ENCODE peak calls at places on chromosomes 7 and 10, in eight cellular contexts. One of them, this sample, is unnamed.

GRCh38 chr10:59971915-59972314 is 65.6 kb upstream of the CCDC6 start:
- DNase-seq in astrocyte of the cerebellum: peak
- DNase-seq in testis: peak
- DNase-seq in stomach: peak
- DNase-seq in RWPE1: no peak
- DNase-seq in GM10248: no peak
- DNase-seq in mammary epithelial cell: peak
- DNase-seq in prostate gland: peak
- DNase-seq in this sample: no peak

GRCh38 chr10:127579640-127580039 is 30.5 kb downstream of the NPS start:
- DNase-seq in testis: no peak
- DNase-seq in astrocyte of the cerebellum: no peak
- DNase-seq in stomach: no peak
- DNase-seq in GM10248: no peak
- DNase-seq in mammary epithelial cell: no peak
- DNase-seq in RWPE1: no peak
- DNase-seq in prostate gland: no peak
- DNase-seq in this sample: no peak

GRCh38 chr7:29077854-29078253 is 68.5 kb downstream of the CPVL start:
- DNase-seq in GM10248: no peak
- DNase-seq in prostate gland: no peak
- DNase-seq in mammary epithelial cell: no peak
- DNase-seq in testis: no peak
- DNase-seq in stomach: no peak
- DNase-seq in RWPE1: no peak
- DNase-seq in astrocyte of the cerebellum: no peak
- DNase-seq in this sample: no peak

GRCh38 chr7:100467638-100468373 is 3.7 kb upstream of the SPACDR start:
- DNase-seq in RWPE1: no peak
- DNase-seq in stomach: no peak
- DNase-seq in astrocyte of the cerebellum: no peak
- DNase-seq in testis: no peak
- DNase-seq in prostate gland: no peak
- DNase-seq in mammary epithelial cell: no peak
- DNase-seq in GM10248: no peak
- DNase-seq in this sample: no peak

GRCh38 chr10:47299989-47300931 is at the start of gene GDF10:
- DNase-seq in stomach: no peak
- DNase-seq in astrocyte of the cerebellum: no peak
- DNase-seq in RWPE1: no peak
- DNase-seq in prostate gland: no peak
- DNase-seq in mammary epithelial cell: no peak
- DNase-seq in GM10248: no peak
- DNase-seq in testis: no peak
- DNase-seq in this sample: no peak

GRCh38 chr7:309586-310228 is 19.7 kb downstream of the FOXL3 start:
- DNase-seq in prostate gland: no peak
- DNase-seq in testis: no peak
- DNase-seq in astrocyte of the cerebellum: no peak
- DNase-seq in RWPE1: no peak
- DNase-seq in stomach: no peak
- DNase-seq in mammary epithelial cell: no peak
- DNase-seq in GM10248: no peak
- DNase-seq in this sample: no peak

GRCh38 chr7:1732072-1732471 is 62.0 kb downstream of the ELFN1 start:
- DNase-seq in GM10248: no peak
- DNase-seq in RWPE1: no peak
- DNase-seq in stomach: no peak
- DNase-seq in prostate gland: no peak
- DNase-seq in testis: no peak
- DNase-seq in mammary epithelial cell: no peak
- DNase-seq in astrocyte of the cerebellum: no peak
- DNase-seq in this sample: no peak

GRCh38 chr7:74185636-74186035 is 11.5 kb downstream of the EIF4H start:
- DNase-seq in testis: no peak
- DNase-seq in GM10248: no peak
- DNase-seq in astrocyte of the cerebellum: no peak
- DNase-seq in prostate gland: no peak
- DNase-seq in RWPE1: no peak
- DNase-seq in stomach: no peak
- DNase-seq in mammary epithelial cell: no peak
- DNase-seq in this sample: no peak

GRCh38 chr10:49309691-49310371 is 10.9 kb downstream of the C10orf71 start:
- DNase-seq in RWPE1: no peak
- DNase-seq in stomach: no peak
- DNase-seq in prostate gland: no peak
- DNase-seq in mammary epithelial cell: no peak
- DNase-seq in astrocyte of the cerebellum: no peak
- DNase-seq in GM10248: peak
- DNase-seq in testis: no peak
- DNase-seq in this sample: no peak

GRCh38 chr7:106957766-106958165 is 86.7 kb upstream of the PRKAR2B start:
- DNase-seq in testis: no peak
- DNase-seq in mammary epithelial cell: peak
- DNase-seq in prostate gland: no peak
- DNase-seq in astrocyte of the cerebellum: no peak
- DNase-seq in GM10248: no peak
- DNase-seq in RWPE1: peak
- DNase-seq in stomach: no peak
- DNase-seq in this sample: no peak

GRCh38 chr7:134660961-134661376 is 14.3 kb downstream of the BPGM start:
- DNase-seq in stomach: no peak
- DNase-seq in mammary epithelial cell: peak
- DNase-seq in astrocyte of the cerebellum: peak
- DNase-seq in prostate gland: no peak
- DNase-seq in testis: no peak
- DNase-seq in RWPE1: no peak
- DNase-seq in GM10248: no peak
- DNase-seq in this sample: no peak

GRCh38 chr7:78794101-78794500 is 659.4 kb downstream of the MAGI2 start:
- DNase-seq in testis: no peak
- DNase-seq in prostate gland: no peak
- DNase-seq in GM10248: no peak
- DNase-seq in mammary epithelial cell: no peak
- DNase-seq in astrocyte of the cerebellum: no peak
- DNase-seq in RWPE1: no peak
- DNase-seq in stomach: no peak
- DNase-seq in this sample: no peak

GRCh38 chr7:73626814-73627213 is 2.5 kb upstream of the MLXIPL start:
- DNase-seq in testis: no peak
- DNase-seq in RWPE1: no peak
- DNase-seq in astrocyte of the cerebellum: no peak
- DNase-seq in stomach: no peak
- DNase-seq in prostate gland: no peak
- DNase-seq in mammary epithelial cell: peak
- DNase-seq in GM10248: no peak
- DNase-seq in this sample: no peak

GRCh38 chr7:151628846-151629604 is 109.3 kb upstream of the RHEB start:
- DNase-seq in GM10248: no peak
- DNase-seq in astrocyte of the cerebellum: no peak
- DNase-seq in prostate gland: no peak
- DNase-seq in stomach: no peak
- DNase-seq in RWPE1: no peak
- DNase-seq in testis: no peak
- DNase-seq in mammary epithelial cell: peak
- DNase-seq in this sample: no peak

GRCh38 chr10:28463676-28464395 is 69.1 kb upstream of the WAC start:
- DNase-seq in mammary epithelial cell: no peak
- DNase-seq in stomach: peak
- DNase-seq in astrocyte of the cerebellum: no peak
- DNase-seq in testis: no peak
- DNase-seq in prostate gland: peak
- DNase-seq in RWPE1: no peak
- DNase-seq in GM10248: no peak
- DNase-seq in this sample: no peak

GRCh38 chr7:82018226-82018625 is 248.4 kb upstream of the HGF start:
- DNase-seq in stomach: no peak
- DNase-seq in astrocyte of the cerebellum: no peak
- DNase-seq in prostate gland: no peak
- DNase-seq in testis: no peak
- DNase-seq in mammary epithelial cell: no peak
- DNase-seq in RWPE1: no peak
- DNase-seq in GM10248: no peak
- DNase-seq in this sample: no peak

GRCh38 chr10:47359101-47359500 is 10.9 kb downstream of the RBP3 start:
- DNase-seq in prostate gland: no peak
- DNase-seq in mammary epithelial cell: no peak
- DNase-seq in RWPE1: no peak
- DNase-seq in astrocyte of the cerebellum: no peak
- DNase-seq in stomach: no peak
- DNase-seq in testis: no peak
- DNase-seq in GM10248: no peak
- DNase-seq in this sample: no peak

GRCh38 chr7:155738652-155739537 is 73.4 kb downstream of the SHH start:
- DNase-seq in RWPE1: peak
- DNase-seq in mammary epithelial cell: peak
- DNase-seq in testis: peak
- DNase-seq in GM10248: peak
- DNase-seq in astrocyte of the cerebellum: peak
- DNase-seq in prostate gland: peak
- DNase-seq in stomach: peak
- DNase-seq in this sample: no peak

DNA sequence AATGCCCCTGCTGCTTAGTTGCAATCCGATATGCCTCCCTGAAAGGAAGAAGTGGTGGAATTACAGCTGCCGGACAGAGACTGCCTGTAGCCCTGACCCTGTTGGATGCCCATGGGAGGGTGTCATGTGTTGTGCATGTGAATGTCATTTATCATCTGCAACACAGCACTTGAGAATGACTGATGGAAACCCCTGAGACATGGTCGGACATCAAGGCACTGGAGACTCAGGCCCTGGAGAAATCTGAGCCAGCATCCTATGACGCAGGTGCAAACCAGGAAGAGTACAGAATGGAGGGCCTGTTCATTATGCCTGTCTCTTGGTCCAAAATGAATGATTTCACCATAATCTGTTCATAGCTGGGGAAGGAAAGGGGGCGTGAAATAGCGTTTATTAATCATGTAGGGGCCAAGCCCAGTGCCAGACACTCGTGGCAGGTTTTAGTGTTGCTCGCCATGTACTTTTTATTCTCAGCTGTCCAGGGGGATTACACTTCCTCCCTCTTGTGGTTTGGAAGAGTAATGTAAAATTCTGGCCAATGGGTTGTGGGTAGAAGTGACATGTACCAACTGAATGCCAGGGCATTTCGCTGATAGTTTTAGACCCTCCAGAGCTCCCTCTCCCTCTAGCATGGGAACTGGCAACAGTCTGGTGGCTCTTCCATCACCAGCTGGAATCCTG is 23.0 kb upstream of the LEP start:
- DNase-seq in testis: no peak
- DNase-seq in GM10248: no peak
- DNase-seq in RWPE1: no peak
- DNase-seq in mammary epithelial cell: no peak
- DNase-seq in astrocyte of the cerebellum: no peak
- DNase-seq in stomach: no peak
- DNase-seq in prostate gland: no peak
- DNase-seq in this sample: no peak
- TF ChIP-seq CTCF in testis: no peak
- TF ChIP-seq CTCF in GM10248: no peak
- TF ChIP-seq CTCF in RWPE1: no peak
- TF ChIP-seq CTCF in mammary epithelial cell: peak
- TF ChIP-seq CTCF in astrocyte of the cerebellum: peak
- TF ChIP-seq CTCF in stomach: no peak
- TF ChIP-seq CTCF in prostate gland: no peak
- TF ChIP-seq CTCF in this sample: peak

GRCh38 chr10:103512591-103513382 is 19.3 kb downstream of the NEURL1 start:
- DNase-seq in testis: peak
- DNase-seq in mammary epithelial cell: no peak
- DNase-seq in GM10248: peak
- DNase-seq in RWPE1: no peak
- DNase-seq in astrocyte of the cerebellum: no peak
- DNase-seq in stomach: peak
- DNase-seq in prostate gland: peak
- DNase-seq in this sample: no peak
- TF ChIP-seq CTCF in testis: no peak
- TF ChIP-seq CTCF in mammary epithelial cell: no peak
- TF ChIP-seq CTCF in GM10248: no peak
- TF ChIP-seq CTCF in RWPE1: no peak
- TF ChIP-seq CTCF in astrocyte of the cerebellum: no peak
- TF ChIP-seq CTCF in stomach: no peak
- TF ChIP-seq CTCF in prostate gland: no peak
- TF ChIP-seq CTCF in this sample: no peak

DNA sequence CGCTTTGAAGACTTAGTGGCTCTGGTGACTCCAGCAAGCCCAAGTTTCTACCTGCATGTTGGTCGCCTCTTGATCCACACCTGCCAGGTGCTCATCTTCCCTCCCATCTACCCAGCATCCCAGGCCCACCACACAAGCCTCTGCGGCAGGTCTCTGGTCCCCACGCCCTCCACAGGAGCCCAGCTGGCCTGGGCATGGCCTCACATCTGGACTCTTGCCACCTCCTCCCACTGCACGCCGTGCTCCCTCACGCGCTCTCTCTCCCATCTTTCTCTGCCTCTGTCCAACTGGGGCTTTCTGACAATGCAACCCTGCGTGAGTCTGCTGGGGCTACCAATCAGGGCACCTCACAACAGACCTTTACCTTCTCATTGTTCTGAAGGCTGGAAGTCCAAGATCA is 50.2 kb upstream of the FGFR2 start:
- DNase-seq in RWPE1: no peak
- DNase-seq in prostate gland: no peak
- DNase-seq in mammary epithelial cell: no peak
- DNase-seq in testis: no peak
- DNase-seq in stomach: no peak
- DNase-seq in GM10248: no peak
- DNase-seq in astrocyte of the cerebellum: no peak
- DNase-seq in this sample: no peak
- TF ChIP-seq CTCF in RWPE1: no peak
- TF ChIP-seq CTCF in prostate gland: no peak
- TF ChIP-seq CTCF in mammary epithelial cell: no peak
- TF ChIP-seq CTCF in testis: no peak
- TF ChIP-seq CTCF in stomach: no peak
- TF ChIP-seq CTCF in GM10248: no peak
- TF ChIP-seq CTCF in astrocyte of the cerebellum: no peak
- TF ChIP-seq CTCF in this sample: no peak

GRCh38 chr7:44347546-44348114 is 22.2 kb upstream of the CAMK2B start:
- DNase-seq in prostate gland: no peak
- DNase-seq in astrocyte of the cerebellum: no peak
- DNase-seq in testis: no peak
- DNase-seq in GM10248: no peak
- DNase-seq in RWPE1: no peak
- DNase-seq in stomach: no peak
- DNase-seq in mammary epithelial cell: no peak
- DNase-seq in this sample: no peak

GRCh38 chr7:44348300-44348699 is 22.9 kb upstream of the CAMK2B start:
- DNase-seq in mammary epithelial cell: no peak
- DNase-seq in prostate gland: no peak
- DNase-seq in RWPE1: no peak
- DNase-seq in testis: no peak
- DNase-seq in GM10248: no peak
- DNase-seq in astrocyte of the cerebellum: no peak
- DNase-seq in stomach: no peak
- DNase-seq in this sample: no peak

GRCh38 chr7:44346063-44346462 is 20.7 kb upstream of the CAMK2B start:
- DNase-seq in RWPE1: no peak
- DNase-seq in prostate gland: no peak
- DNase-seq in stomach: no peak
- DNase-seq in mammary epithelial cell: no peak
- DNase-seq in GM10248: no peak
- DNase-seq in testis: no peak
- DNase-seq in astrocyte of the cerebellum: no peak
- DNase-seq in this sample: no peak

GRCh38 chr7:44353668-44354067 is 28.3 kb upstream of the CAMK2B start:
- DNase-seq in mammary epithelial cell: no peak
- DNase-seq in prostate gland: no peak
- DNase-seq in astrocyte of the cerebellum: no peak
- DNase-seq in stomach: no peak
- DNase-seq in testis: no peak
- DNase-seq in RWPE1: no peak
- DNase-seq in GM10248: no peak
- DNase-seq in this sample: no peak

GRCh38 chr7:44348851-44349781 is 23.7 kb upstream of the CAMK2B start:
- DNase-seq in mammary epithelial cell: no peak
- DNase-seq in astrocyte of the cerebellum: no peak
- DNase-seq in stomach: no peak
- DNase-seq in GM10248: no peak
- DNase-seq in testis: no peak
- DNase-seq in prostate gland: no peak
- DNase-seq in RWPE1: no peak
- DNase-seq in this sample: no peak
- TF ChIP-seq CTCF in mammary epithelial cell: no peak
- TF ChIP-seq CTCF in astrocyte of the cerebellum: no peak
- TF ChIP-seq CTCF in stomach: no peak
- TF ChIP-seq CTCF in GM10248: no peak
- TF ChIP-seq CTCF in testis: no peak
- TF ChIP-seq CTCF in prostate gland: no peak
- TF ChIP-seq CTCF in RWPE1: no peak
- TF ChIP-seq CTCF in this sample: no peak

This sample was measured in D721Med.